ENCODE peak calls at places on chromosomes 5 and 9, in four cellular contexts. D is K562, G is HEK293T, X is GM12878. V is an unnamed sample.

GRCh38 chr9:123757547-123757946 is 172.4 kb downstream of the DENND1A start:
- DNase-seq in D (no peak), G (no peak), X (no peak), V (no peak)

GRCh38 chr9:126675147-126675467 is 61.4 kb downstream of the LMX1B start:
- DNase-seq in G (no peak), X (no peak), D (no peak), V (no peak)

GRCh38 chr9:111965566-111966019 is 69.0 kb downstream of the UGCG start:
- DNase-seq in D (no peak), G (no peak), X (peak; percentile 90), V (peak; percentile 19)

GRCh38 chr9:137241490-137242328 is 622 bp downstream of the TUBB4B start:
- DNase-seq in X (no peak), D (peak; percentile 88), G (peak; percentile 35), V (peak; percentile 54)

GRCh38 chr5:111453290-111453689 is 59.0 kb downstream of the STARD4 start:
- DNase-seq in D (no peak), X (no peak), G (no peak), V (no peak)

GRCh38 chr5:30413540-30413939 is 779.9 kb upstream of the CDH6 start:
- DNase-seq in X (no peak), G (no peak), D (no peak), V (no peak)

GRCh38 chr9:34992376-34992951 is 2.9 kb downstream of the DNAJB5 start:
- DNase-seq in X (no peak), G (no peak), D (peak; percentile 41), V (peak; percentile 24)

GRCh38 chr5:14630706-14631105 is 33.8 kb upstream of the OTULIN start:
- DNase-seq in G (no peak), X (no peak), D (no peak), V (no peak)

GRCh38 chr9:114461468-114461867 is 43.8 kb downstream of the WHRN start:
- DNase-seq in G (no peak), X (no peak), D (no peak), V (no peak)

GRCh38 chr5:76785493-76785892 is 33.3 kb upstream of the F2RL1 start:
- DNase-seq in X (no peak), D (no peak), G (no peak), V (peak; percentile 79)

GRCh38 chr5:179607449-179607931 is 16.0 kb downstream of the HNRNPH1 start:
- DNase-seq in D (no peak), G (no peak), X (no peak), V (no peak)

GRCh38 chr5:172858990-172859811 is 25.1 kb downstream of the ERGIC1 start:
- DNase-seq in D (no peak), G (no peak), X (no peak), V (peak; percentile 96)

GRCh38 chr9:120937596-120937995 is 11.0 kb upstream of the TRAF1 start:
- DNase-seq in G (no peak), X (no peak), D (no peak), V (no peak)

GRCh38 chr5:140145223-140145622 is 19.5 kb downstream of the IGIP start:
- DNase-seq in D (no peak), G (no peak), X (no peak), V (no peak)

GRCh38 chr9:12426198-12426864 is 266.9 kb upstream of the TYRP1 start:
- DNase-seq in D (no peak), X (no peak), G (peak; percentile 4), V (no peak)

GRCh38 chr5:79843450-79844388 is 147.3 kb downstream of the MTX3 start:
- DNase-seq in X (no peak), G (no peak), D (no peak), V (no peak)

GRCh38 chr5:40681351-40682311 is 1.9 kb downstream of the PTGER4 start:
- DNase-seq in G (no peak), X (no peak), D (no peak), V (no peak)

GRCh38 chr5:84130006-84130580 is 254.6 kb downstream of the EDIL3 start:
- DNase-seq in G (no peak), X (no peak), D (no peak), V (no peak)

GRCh38 chr5:43543434-43543833 is 13.4 kb downstream of the PAIP1 start:
- DNase-seq in D (no peak), G (no peak), X (no peak), V (no peak)

GRCh38 chr9:4292781-4293180 is 7.1 kb downstream of the GLIS3 start:
- DNase-seq in X (no peak), G (no peak), D (no peak), V (no peak)

GRCh38 chr9:23683021-23683431 is 143.0 kb downstream of the ELAVL2 start:
- DNase-seq in D (no peak), X (no peak), G (no peak), V (no peak)

GRCh38 chr5:124206540-124206939 is 539.9 kb downstream of the ZNF608 start:
- DNase-seq in D (no peak), G (no peak), X (no peak), V (no peak)

GRCh38 chr9:72193478-72193881 is 44.2 kb downstream of the GDA start:
- DNase-seq in D (no peak), X (no peak), G (no peak), V (no peak)

GRCh38 chr9:37200572-37201005 is 80.2 kb downstream of the ZCCHC7 start:
- DNase-seq in X (no peak), D (peak; percentile 56), G (peak; percentile 11), V (no peak)

GRCh38 chr5:73818357-73818756 is 192.4 kb downstream of the ARHGEF28 start:
- DNase-seq in X (no peak), G (no peak), D (no peak), V (no peak)

GRCh38 chr9:61674465-61674864 is 484.6 kb downstream of the SPATA31A7 start:
- DNase-seq in X (no peak), D (no peak), G (no peak), V (no peak)

GRCh38 chr5:40551706-40552557 is 127.8 kb upstream of the PTGER4 start:
- DNase-seq in D (no peak), X (no peak), G (no peak), V (peak; percentile 15)

GRCh38 chr9:103397868-103398600 is 402.9 kb downstream of the CYLC2 start:
- DNase-seq in G (peak; percentile 42), X (no peak), D (peak; percentile 7), V (peak; percentile 51)

GRCh38 chr5:66224273-66224672 is 80.2 kb downstream of the SREK1 start:
- DNase-seq in X (no peak), G (no peak), D (no peak), V (no peak)

GRCh38 chr5:135826994-135827671 is 7.3 kb upstream of the SLC25A48 start:
- DNase-seq in D (no peak), X (no peak), G (no peak), V (no peak)

GRCh38 chr5:51838459-51839253 is 455.4 kb downstream of the ISL1 start:
- DNase-seq in X (no peak), G (no peak), D (no peak), V (no peak)

DNA sequence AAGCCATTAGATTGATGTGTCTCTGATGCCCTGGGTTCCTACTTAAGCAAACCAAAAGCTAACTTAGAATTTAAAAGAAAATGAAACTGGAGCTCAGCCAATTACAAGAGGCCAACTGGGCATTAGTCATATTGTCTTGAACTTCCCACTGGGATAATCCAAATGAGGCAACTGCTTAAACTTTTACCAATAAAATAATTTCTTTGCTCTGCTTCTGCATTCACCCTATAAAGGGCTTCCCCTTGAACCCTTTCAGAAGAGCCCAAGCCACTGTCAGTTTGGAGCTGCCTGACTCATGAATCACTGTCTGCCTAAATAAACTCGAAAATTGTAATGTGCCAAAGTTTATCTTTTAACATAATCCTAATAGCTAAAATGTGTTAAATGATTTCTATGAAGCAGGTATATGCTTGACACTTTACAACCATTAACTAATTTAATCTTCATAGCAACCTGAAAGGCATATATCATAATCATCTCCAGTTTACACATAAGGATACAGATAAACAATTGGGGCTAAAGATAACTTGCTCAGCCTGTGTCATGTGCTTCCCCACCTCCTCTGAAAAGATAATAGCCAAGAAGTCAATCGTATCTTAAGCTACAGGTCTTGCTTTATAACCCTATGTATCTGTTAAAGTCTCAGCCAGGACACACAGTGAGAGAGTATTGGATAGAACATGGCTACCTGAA is 11.5 kb downstream of the GPR150 start:
- DNase-seq in X (no peak), G (no peak), D (no peak), V (no peak)
- TF ChIP-seq FOXK2 in X (no peak), G (no peak), D (no peak), V (no peak)

DNA sequence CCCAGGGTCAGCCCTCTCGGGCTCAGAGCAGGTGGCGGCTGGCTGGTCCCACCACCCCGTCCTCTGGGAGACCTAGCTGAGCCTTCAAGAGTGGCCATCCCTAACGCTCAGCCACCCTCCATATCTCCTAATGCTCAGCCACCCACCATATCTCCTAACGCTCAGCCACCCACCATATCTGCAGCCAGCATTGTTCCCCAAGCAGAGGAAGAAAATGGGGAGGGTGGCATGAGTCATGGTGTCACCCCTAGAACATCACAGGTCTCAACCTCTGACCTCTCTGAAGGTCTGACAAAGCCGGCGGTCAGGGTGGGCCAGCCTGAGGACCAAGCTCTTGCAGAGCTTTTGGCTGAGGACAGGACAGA is 14.7 kb downstream of the LHX3 start:
- DNase-seq in G (no peak), X (no peak), D (peak; percentile 60), V (no peak)
- TF ChIP-seq FOXK2 in G (no peak), X (no peak), D (no peak), V (no peak)

DNA sequence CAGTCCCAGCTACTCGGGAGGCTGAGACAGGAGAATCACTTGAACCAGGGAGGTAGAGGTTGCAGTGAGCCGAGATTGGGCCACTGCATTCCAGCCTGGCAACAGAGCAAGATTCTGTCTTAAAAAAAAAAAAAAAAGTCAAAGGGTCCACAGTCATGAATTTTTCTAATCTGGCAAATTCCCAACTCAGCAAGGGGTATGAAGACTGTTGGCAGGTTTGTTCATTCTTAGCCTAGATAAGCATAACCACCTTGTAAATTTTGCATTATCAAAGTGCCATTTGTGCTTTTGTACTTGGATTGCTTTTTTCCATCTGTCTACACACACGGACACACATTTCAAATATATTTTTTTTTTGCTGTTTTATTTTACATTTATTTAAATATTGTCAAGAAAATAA is 299.8 kb upstream of the NUDT12 start:
- DNase-seq in G (no peak), X (no peak), D (no peak), V (no peak)
- TF ChIP-seq FOXK2 in G (no peak), X (no peak), D (no peak), V (no peak)

DNA sequence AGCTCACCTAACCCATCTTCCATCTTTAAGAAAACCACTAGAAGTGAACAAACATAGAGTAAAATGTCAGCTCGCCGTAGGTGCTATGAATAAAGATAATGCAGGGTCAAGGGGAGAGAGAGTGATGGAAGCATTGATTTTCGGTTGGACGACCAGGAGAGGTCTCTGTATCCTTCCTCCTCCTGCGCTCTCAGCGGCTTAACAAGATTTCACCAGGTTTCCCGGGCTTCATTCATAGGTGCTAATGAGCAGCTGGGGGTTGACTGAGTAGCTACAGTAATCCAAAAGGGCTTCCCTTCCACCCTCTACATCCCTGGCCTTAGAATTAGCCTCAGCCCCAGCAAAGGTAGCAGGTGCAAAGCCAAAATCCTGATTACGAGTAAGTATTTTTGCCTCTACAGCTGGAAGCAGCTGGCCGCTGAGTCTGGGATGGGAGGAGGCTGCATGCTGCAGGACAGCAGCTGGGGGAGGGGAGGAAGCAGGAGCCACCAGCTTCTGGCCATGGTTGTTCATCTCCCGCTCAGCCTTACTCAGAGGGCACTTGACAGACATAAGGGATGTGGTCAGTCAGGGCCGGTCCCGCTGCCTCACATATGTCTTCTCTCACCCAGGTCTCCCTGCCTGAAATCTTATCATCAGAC is 112.0 kb upstream of the IL12B start:
- DNase-seq in G (no peak), X (no peak), D (no peak), V (no peak)
- TF ChIP-seq FOXK2 in G (no peak), X (no peak), D (no peak), V (no peak)

V was measured in HepG2.